ENCODE peak calls at places on chromosomes 3 and 15, in six cellular contexts. M, C, P, U, Y and E are unnamed samples.

GRCh38 chr3:84600703-84601225 is 358.0 kb upstream of the CADM2 start:
- DNase-seq in Y (peak; percentile 12), P (no peak), C (no peak), M (no peak), U (no peak), E (no peak)

GRCh38 chr15:87778358-87778757 is 478.2 kb downstream of the NTRK3 start:
- DNase-seq in C (no peak), Y (no peak), P (no peak), M (no peak), U (no peak), E (no peak)

GRCh38 chr3:37145607-37146006 is 28.8 kb downstream of the LRRFIP2 start:
- DNase-seq in Y (no peak), C (no peak), U (no peak), M (no peak), P (no peak), E (no peak)

GRCh38 chr3:48594431-48595049 is 589 bp downstream of the COL7A1 start:
- DNase-seq in Y (peak; percentile 24), M (peak; percentile 75), U (no peak), P (peak; percentile 14), C (no peak), E (no peak)

GRCh38 chr15:39194431-39194830 is 386.4 kb upstream of the THBS1 start:
- DNase-seq in Y (no peak), C (peak; percentile 35), U (no peak), P (peak; percentile 83), M (no peak), E (no peak)

GRCh38 chr3:149131594-149131993 is 2.2 kb downstream of the HPS3 start:
- DNase-seq in Y (no peak), C (no peak), U (no peak), P (no peak), M (no peak), E (no peak)

GRCh38 chr15:25170113-25170731 is 215.4 kb downstream of the SNRPN start:
- DNase-seq in U (peak; percentile 44), P (no peak), Y (peak; percentile 5), C (no peak), M (peak; percentile 79), E (peak; percentile 10)

GRCh38 chr3:167691366-167691765 is 37.6 kb upstream of the WDR49 start:
- DNase-seq in M (no peak), P (no peak), C (no peak), U (no peak), Y (no peak), E (no peak)

GRCh38 chr3:166283856-166284255 is 446.6 kb upstream of the BCHE start:
- DNase-seq in P (peak; percentile 94), C (peak; percentile 67), M (no peak), U (no peak), Y (no peak), E (no peak)

GRCh38 chr15:59686389-59686788 is 2.7 kb downstream of the BNIP2 start:
- DNase-seq in U (no peak), Y (no peak), P (no peak), M (peak; percentile 37), C (no peak), E (no peak)

GRCh38 chr3:13332158-13332557 is 88.0 kb downstream of the NUP210 start:
- DNase-seq in C (no peak), P (no peak), U (no peak), Y (no peak), M (no peak), E (peak; percentile 48)

GRCh38 chr15:40511093-40511471 is 40.3 kb downstream of the CHST14 start:
- DNase-seq in U (no peak), M (no peak), P (no peak), Y (no peak), C (no peak), E (peak; percentile 43)

GRCh38 chr15:81895723-81896122 is 150.1 kb downstream of the MEX3B start:
- DNase-seq in U (no peak), C (no peak), M (no peak), Y (no peak), P (no peak), E (no peak)

GRCh38 chr15:72784233-72784876 is 797 bp upstream of the ADPGK start:
- DNase-seq in Y (no peak), M (no peak), U (no peak), P (peak; percentile 78), C (peak; percentile 83), E (no peak)
- TF ChIP-seq CTCF in Y (peak; percentile 76), M (peak; percentile 52), U (peak; percentile 59), P (peak; percentile 52), C (peak; percentile 64), E (no peak)

DNA sequence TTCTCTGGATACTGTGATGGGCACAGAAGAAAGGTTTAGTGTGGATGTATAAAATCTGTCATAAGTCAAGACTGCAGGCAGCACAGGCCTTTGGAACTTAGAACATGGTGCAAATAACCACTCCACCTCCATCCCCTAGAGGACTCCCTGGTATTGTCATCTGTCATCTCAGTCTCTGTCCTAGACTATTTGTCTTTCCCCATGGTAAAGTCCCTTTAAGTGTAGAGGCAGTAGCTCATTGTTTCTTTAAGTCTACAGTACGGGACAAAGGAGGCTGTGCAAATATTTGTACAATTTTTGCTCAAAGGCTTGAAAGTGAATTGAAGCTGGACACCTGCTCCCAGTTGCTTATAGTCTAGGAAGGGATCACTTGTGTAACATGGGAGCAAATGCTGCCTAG is 3.2 kb upstream of the PXYLP1 start:
- DNase-seq in M (no peak), Y (no peak), C (no peak), P (no peak), U (no peak), E (no peak)
- TF ChIP-seq CTCF in M (no peak), Y (no peak), C (no peak), P (no peak), U (no peak), E (no peak)

DNA sequence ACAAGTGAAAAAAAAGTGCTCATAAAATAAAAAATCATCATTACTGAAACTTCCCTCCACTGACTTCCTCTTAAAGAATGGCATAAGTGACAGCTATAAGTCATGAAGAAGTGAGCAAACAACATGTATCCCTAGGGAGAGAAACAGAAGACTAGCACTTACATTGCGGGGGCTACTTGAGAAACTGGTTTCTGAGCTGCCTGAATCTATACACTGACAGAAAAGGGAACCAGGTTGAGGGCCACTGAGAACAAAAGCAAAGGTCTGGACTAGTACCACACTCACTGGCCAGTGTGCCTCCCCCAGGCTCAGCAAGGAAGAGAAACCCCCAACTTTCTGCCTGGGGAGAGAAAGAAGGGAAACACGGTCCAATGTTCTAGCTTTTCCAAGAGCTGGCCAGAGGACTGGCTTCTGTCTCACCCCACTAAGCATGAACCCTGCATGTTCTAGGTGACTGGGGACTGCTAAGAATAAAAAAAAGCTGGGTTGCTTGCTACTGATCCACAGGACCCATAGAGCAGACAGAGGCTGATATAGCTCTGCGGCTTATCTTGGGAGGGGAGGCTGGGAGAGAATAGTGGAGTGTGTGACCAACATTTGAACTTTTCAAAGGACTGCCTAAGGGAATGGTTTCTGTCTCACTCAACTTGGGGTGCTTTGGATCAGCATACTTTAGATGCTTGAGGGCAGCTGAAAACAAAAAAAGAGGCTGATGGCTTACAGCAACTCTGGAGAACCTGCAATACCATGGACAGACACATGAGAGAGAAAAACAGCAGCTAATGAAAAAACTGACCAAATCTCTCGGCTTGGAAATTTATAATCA is 8.1 kb downstream of the RAD18 start:
- DNase-seq in U (no peak), Y (no peak), C (peak; percentile 80), P (peak; percentile 86), M (no peak), E (no peak)
- TF ChIP-seq CTCF in U (no peak), Y (no peak), C (peak; percentile 19), P (no peak), M (no peak), E (no peak)

GRCh38 chr3:8504611-8504973 is 3.0 kb downstream of the LMCD1 start:
- DNase-seq in P (no peak), Y (no peak), M (no peak), C (no peak), U (no peak), E (no peak)

GRCh38 chr3:8505621-8506020 is 4.0 kb downstream of the LMCD1 start:
- DNase-seq in Y (no peak), C (no peak), M (no peak), P (no peak), U (no peak), E (no peak)

GRCh38 chr3:8501388-8502131 is at the start of gene LMCD1:
- DNase-seq in P (peak; percentile 98), Y (peak; percentile 95), C (peak; percentile 95), U (peak; percentile 96), M (peak; percentile 96), E (peak; percentile 64)

GRCh38 chr3:8503461-8503860 is 1.8 kb downstream of the LMCD1 start:
- DNase-seq in C (no peak), P (peak; percentile 60), U (no peak), M (no peak), Y (no peak), E (no peak)

DNA sequence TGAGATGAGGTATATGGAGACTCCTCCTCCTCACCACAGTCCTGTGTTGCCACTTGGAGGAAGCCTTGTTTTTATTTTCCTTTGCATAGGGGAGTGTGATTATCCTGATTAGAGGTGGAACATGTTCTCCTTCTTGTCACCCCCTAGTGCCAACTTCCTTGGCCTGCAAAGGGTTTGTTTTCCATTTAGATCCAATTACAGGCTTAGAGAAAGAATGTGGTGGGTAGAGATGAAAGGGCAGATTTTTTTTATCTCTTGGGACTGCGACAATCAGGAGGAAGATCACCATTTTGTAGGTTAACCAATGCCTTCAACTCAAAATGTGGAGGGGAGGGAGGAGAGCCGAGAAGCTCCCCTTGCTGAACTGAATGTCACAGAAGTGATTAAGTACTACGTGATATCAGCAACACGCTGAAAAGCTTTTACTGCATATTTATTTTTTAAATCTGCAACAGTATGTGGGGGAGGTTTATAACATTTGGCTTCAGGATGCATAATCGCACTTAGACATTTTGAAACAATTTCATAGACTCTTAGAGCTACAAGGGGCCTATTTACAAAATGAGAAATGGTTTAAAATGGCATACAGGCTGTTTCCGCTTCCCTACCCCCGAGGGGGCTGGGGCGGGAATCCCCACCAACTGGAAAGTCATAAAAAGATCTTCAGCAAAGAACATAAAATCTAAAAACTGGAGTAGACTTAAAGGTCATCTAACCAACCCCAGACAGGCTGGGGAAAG is 2.4 kb downstream of the LMCD1 start:
- DNase-seq in P (peak; percentile 13), Y (no peak), U (no peak), M (no peak), C (no peak), E (peak; percentile 16)
- TF ChIP-seq CTCF in P (no peak), Y (no peak), U (no peak), M (no peak), C (peak; percentile 10), E (no peak)

GRCh38 chr3:107690522-107691138 is 167.9 kb downstream of the BBX start:
- DNase-seq in Y (no peak), M (no peak), C (peak; percentile 24), P (peak; percentile 64), U (no peak), E (no peak)
- TF ChIP-seq CTCF in Y (peak; percentile 67), M (peak; percentile 24), C (peak; percentile 42), P (peak; percentile 30), U (peak; percentile 54), E (no peak)

GRCh38 chr15:89998141-89998661 is 2.9 kb upstream of the ZNF710 start:
- DNase-seq in P (peak; percentile 63), U (no peak), Y (no peak), C (peak; percentile 77), M (no peak), E (no peak)
- TF ChIP-seq CTCF in P (no peak), U (no peak), Y (no peak), C (no peak), M (no peak), E (no peak)